ENCODE peak calls at places on chromosomes 1 and 21, in seven cellular contexts. One of them, this sample, is unnamed.

GRCh38 chr1:40802078-40803075 is 18.8 kb downstream of the KCNQ4 start:
- DNase-seq in HFFc6: no peak
- DNase-seq in IMR-90: peak; percentile 59
- DNase-seq in CD4-positive, alpha-beta T cell: peak; percentile 74
- DNase-seq in dorsolateral prefrontal cortex: no peak
- DNase-seq in fibroblast of mammary gland: peak; percentile 55
- DNase-seq in heart left ventricle: peak; percentile 90
- DNase-seq in this sample: peak; percentile 57

GRCh38 chr1:48471103-48471502 is 901 bp downstream of the SPATA6 start:
- DNase-seq in HFFc6: no peak
- DNase-seq in IMR-90: no peak
- DNase-seq in CD4-positive, alpha-beta T cell: no peak
- DNase-seq in dorsolateral prefrontal cortex: no peak
- DNase-seq in fibroblast of mammary gland: peak; percentile 19
- DNase-seq in heart left ventricle: no peak
- DNase-seq in this sample: no peak

GRCh38 chr1:29655945-29656866 is 419.9 kb downstream of the PTPRU start:
- DNase-seq in HFFc6: no peak
- DNase-seq in IMR-90: peak; percentile 16
- DNase-seq in CD4-positive, alpha-beta T cell: no peak
- DNase-seq in dorsolateral prefrontal cortex: no peak
- DNase-seq in fibroblast of mammary gland: no peak
- DNase-seq in heart left ventricle: no peak
- DNase-seq in this sample: peak; percentile 51

GRCh38 chr1:59364012-59364411 is 67.1 kb downstream of the FGGY start:
- DNase-seq in HFFc6: no peak
- DNase-seq in IMR-90: no peak
- DNase-seq in CD4-positive, alpha-beta T cell: no peak
- DNase-seq in dorsolateral prefrontal cortex: no peak
- DNase-seq in fibroblast of mammary gland: no peak
- DNase-seq in heart left ventricle: no peak
- DNase-seq in this sample: no peak

GRCh38 chr1:184388671-184389292 is 2.0 kb downstream of the C1orf21 start:
- DNase-seq in HFFc6: no peak
- DNase-seq in IMR-90: no peak
- DNase-seq in CD4-positive, alpha-beta T cell: no peak
- DNase-seq in dorsolateral prefrontal cortex: no peak
- DNase-seq in fibroblast of mammary gland: no peak
- DNase-seq in heart left ventricle: no peak
- DNase-seq in this sample: no peak

GRCh38 chr1:64864018-64864945 is 102.1 kb downstream of the JAK1 start:
- DNase-seq in HFFc6: no peak
- DNase-seq in IMR-90: no peak
- DNase-seq in CD4-positive, alpha-beta T cell: peak; percentile 27
- DNase-seq in dorsolateral prefrontal cortex: no peak
- DNase-seq in fibroblast of mammary gland: no peak
- DNase-seq in heart left ventricle: peak; percentile 77
- DNase-seq in this sample: no peak

GRCh38 chr1:157377216-157377821 is 175.0 kb downstream of the FCRL5 start:
- DNase-seq in HFFc6: peak; percentile 25
- DNase-seq in IMR-90: peak; percentile 6
- DNase-seq in CD4-positive, alpha-beta T cell: no peak
- DNase-seq in dorsolateral prefrontal cortex: no peak
- DNase-seq in fibroblast of mammary gland: peak; percentile 33
- DNase-seq in heart left ventricle: no peak
- DNase-seq in this sample: peak; percentile 56

GRCh38 chr1:96559707-96560588 is 161.6 kb upstream of the PTBP2 start:
- DNase-seq in HFFc6: peak; percentile 94
- DNase-seq in IMR-90: peak; percentile 99
- DNase-seq in CD4-positive, alpha-beta T cell: no peak
- DNase-seq in dorsolateral prefrontal cortex: no peak
- DNase-seq in fibroblast of mammary gland: peak; percentile 100
- DNase-seq in heart left ventricle: peak; percentile 45
- DNase-seq in this sample: no peak

GRCh38 chr1:85134583-85135455 is 66.0 kb downstream of the SYDE2 start:
- DNase-seq in HFFc6: peak; percentile 71
- DNase-seq in IMR-90: peak; percentile 86
- DNase-seq in CD4-positive, alpha-beta T cell: no peak
- DNase-seq in dorsolateral prefrontal cortex: no peak
- DNase-seq in fibroblast of mammary gland: peak; percentile 47
- DNase-seq in heart left ventricle: no peak
- DNase-seq in this sample: no peak

GRCh38 chr1:246126580-246126979 is 380.5 kb downstream of the SMYD3 start:
- DNase-seq in HFFc6: no peak
- DNase-seq in IMR-90: no peak
- DNase-seq in CD4-positive, alpha-beta T cell: no peak
- DNase-seq in dorsolateral prefrontal cortex: no peak
- DNase-seq in fibroblast of mammary gland: no peak
- DNase-seq in heart left ventricle: no peak
- DNase-seq in this sample: no peak

GRCh38 chr1:231337043-231337471 is 595 bp downstream of the EXOC8 start:
- DNase-seq in HFFc6: no peak
- DNase-seq in IMR-90: no peak
- DNase-seq in CD4-positive, alpha-beta T cell: no peak
- DNase-seq in dorsolateral prefrontal cortex: no peak
- DNase-seq in fibroblast of mammary gland: no peak
- DNase-seq in heart left ventricle: no peak
- DNase-seq in this sample: peak; percentile 71

GRCh38 chr1:225545649-225546048 is 107.3 kb downstream of the ENAH start:
- DNase-seq in HFFc6: no peak
- DNase-seq in IMR-90: no peak
- DNase-seq in CD4-positive, alpha-beta T cell: no peak
- DNase-seq in dorsolateral prefrontal cortex: no peak
- DNase-seq in fibroblast of mammary gland: no peak
- DNase-seq in heart left ventricle: no peak
- DNase-seq in this sample: no peak

GRCh38 chr1:83129107-83129506 is 869.8 kb downstream of the TTLL7 start:
- DNase-seq in HFFc6: no peak
- DNase-seq in IMR-90: no peak
- DNase-seq in CD4-positive, alpha-beta T cell: no peak
- DNase-seq in dorsolateral prefrontal cortex: no peak
- DNase-seq in fibroblast of mammary gland: no peak
- DNase-seq in heart left ventricle: no peak
- DNase-seq in this sample: no peak

GRCh38 chr1:10459185-10459584 is 9.4 kb downstream of the CORT start:
- DNase-seq in HFFc6: peak; percentile 72
- DNase-seq in IMR-90: peak; percentile 80
- DNase-seq in CD4-positive, alpha-beta T cell: no peak
- DNase-seq in dorsolateral prefrontal cortex: no peak
- DNase-seq in fibroblast of mammary gland: peak; percentile 79
- DNase-seq in heart left ventricle: no peak
- DNase-seq in this sample: no peak

GRCh38 chr1:78004719-78005346 is at the start of gene DNAJB4:
- DNase-seq in HFFc6: peak; percentile 98
- DNase-seq in IMR-90: peak; percentile 99
- DNase-seq in CD4-positive, alpha-beta T cell: peak; percentile 29
- DNase-seq in dorsolateral prefrontal cortex: no peak
- DNase-seq in fibroblast of mammary gland: peak; percentile 99
- DNase-seq in heart left ventricle: peak; percentile 80
- DNase-seq in this sample: no peak

GRCh38 chr1:116125761-116126160 is 14.6 kb downstream of the MAB21L3 start:
- DNase-seq in HFFc6: no peak
- DNase-seq in IMR-90: no peak
- DNase-seq in CD4-positive, alpha-beta T cell: no peak
- DNase-seq in dorsolateral prefrontal cortex: no peak
- DNase-seq in fibroblast of mammary gland: no peak
- DNase-seq in heart left ventricle: no peak
- DNase-seq in this sample: no peak

GRCh38 chr1:155339515-155340111 is 18.9 kb downstream of the RUSC1 start:
- DNase-seq in HFFc6: no peak
- DNase-seq in IMR-90: peak; percentile 63
- DNase-seq in CD4-positive, alpha-beta T cell: no peak
- DNase-seq in dorsolateral prefrontal cortex: no peak
- DNase-seq in fibroblast of mammary gland: no peak
- DNase-seq in heart left ventricle: no peak
- DNase-seq in this sample: no peak

GRCh38 chr1:188715566-188715965 is 1762.1 kb downstream of the BRINP3 start:
- DNase-seq in HFFc6: no peak
- DNase-seq in IMR-90: no peak
- DNase-seq in CD4-positive, alpha-beta T cell: no peak
- DNase-seq in dorsolateral prefrontal cortex: no peak
- DNase-seq in fibroblast of mammary gland: no peak
- DNase-seq in heart left ventricle: no peak
- DNase-seq in this sample: no peak

GRCh38 chr21:20424943-20425342 is 573.3 kb upstream of the NCAM2 start:
- DNase-seq in HFFc6: no peak
- DNase-seq in IMR-90: no peak
- DNase-seq in CD4-positive, alpha-beta T cell: no peak
- DNase-seq in dorsolateral prefrontal cortex: no peak
- DNase-seq in fibroblast of mammary gland: no peak
- DNase-seq in heart left ventricle: no peak
- DNase-seq in this sample: no peak

GRCh38 chr1:100354971-100355394 is 2.7 kb downstream of the CDC14A start:
- DNase-seq in HFFc6: no peak
- DNase-seq in IMR-90: peak; percentile 66
- DNase-seq in CD4-positive, alpha-beta T cell: no peak
- DNase-seq in dorsolateral prefrontal cortex: no peak
- DNase-seq in fibroblast of mammary gland: peak; percentile 15
- DNase-seq in heart left ventricle: no peak
- DNase-seq in this sample: no peak

GRCh38 chr1:100359139-100359538 is 6.8 kb downstream of the CDC14A start:
- DNase-seq in HFFc6: no peak
- DNase-seq in IMR-90: no peak
- DNase-seq in CD4-positive, alpha-beta T cell: no peak
- DNase-seq in dorsolateral prefrontal cortex: no peak
- DNase-seq in fibroblast of mammary gland: no peak
- DNase-seq in heart left ventricle: no peak
- DNase-seq in this sample: no peak

GRCh38 chr1:100361249-100362089 is 9.2 kb downstream of the CDC14A start:
- DNase-seq in HFFc6: no peak
- DNase-seq in IMR-90: no peak
- DNase-seq in CD4-positive, alpha-beta T cell: no peak
- DNase-seq in dorsolateral prefrontal cortex: no peak
- DNase-seq in fibroblast of mammary gland: no peak
- DNase-seq in heart left ventricle: no peak
- DNase-seq in this sample: no peak

GRCh38 chr1:100360790-100361232 is 8.5 kb downstream of the CDC14A start:
- DNase-seq in HFFc6: peak; percentile 12
- DNase-seq in IMR-90: peak; percentile 49
- DNase-seq in CD4-positive, alpha-beta T cell: no peak
- DNase-seq in dorsolateral prefrontal cortex: no peak
- DNase-seq in fibroblast of mammary gland: peak; percentile 47
- DNase-seq in heart left ventricle: peak; percentile 52
- DNase-seq in this sample: no peak

DNA sequence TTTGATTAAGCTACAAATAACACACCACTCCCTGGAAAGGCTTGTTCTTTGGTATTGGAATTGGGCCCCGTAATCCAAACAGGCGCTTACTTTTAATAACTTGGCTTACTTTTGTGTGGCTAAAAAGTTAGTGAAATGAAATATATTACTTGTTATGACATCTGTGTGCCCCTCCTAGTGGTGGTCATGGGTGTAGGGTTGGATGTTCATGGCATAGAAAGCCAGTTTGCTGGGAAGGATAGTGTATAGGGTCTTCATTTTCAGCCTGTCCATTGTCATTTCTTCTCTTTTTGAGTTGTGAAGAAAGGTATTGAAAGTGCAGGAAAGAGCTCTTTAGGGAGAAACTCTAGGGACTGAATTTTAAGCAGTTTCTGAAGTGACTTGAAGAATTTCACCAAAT is 5.9 kb downstream of the CDC14A start:
- DNase-seq in HFFc6: peak; percentile 7
- DNase-seq in IMR-90: no peak
- DNase-seq in CD4-positive, alpha-beta T cell: no peak
- DNase-seq in dorsolateral prefrontal cortex: no peak
- DNase-seq in fibroblast of mammary gland: peak; percentile 39
- DNase-seq in heart left ventricle: no peak
- DNase-seq in this sample: no peak
- TF ChIP-seq CTCF in HFFc6: peak; percentile 71
- TF ChIP-seq CTCF in IMR-90: peak; percentile 28
- TF ChIP-seq CTCF in CD4-positive, alpha-beta T cell: peak; percentile 54
- TF ChIP-seq CTCF in dorsolateral prefrontal cortex: no peak
- TF ChIP-seq CTCF in fibroblast of mammary gland: peak; percentile 50
- TF ChIP-seq CTCF in heart left ventricle: no peak
- TF ChIP-seq CTCF in this sample: peak; percentile 60

GRCh38 chr1:35857830-35858229 is 25.2 kb upstream of the AGO1 start:
- DNase-seq in HFFc6: peak; percentile 13
- DNase-seq in IMR-90: peak; percentile 21
- DNase-seq in CD4-positive, alpha-beta T cell: no peak
- DNase-seq in dorsolateral prefrontal cortex: no peak
- DNase-seq in fibroblast of mammary gland: peak; percentile 35
- DNase-seq in heart left ventricle: no peak
- DNase-seq in this sample: no peak
- TF ChIP-seq CTCF in HFFc6: peak; percentile 55
- TF ChIP-seq CTCF in IMR-90: peak; percentile 29
- TF ChIP-seq CTCF in CD4-positive, alpha-beta T cell: no peak
- TF ChIP-seq CTCF in dorsolateral prefrontal cortex: peak; percentile 24
- TF ChIP-seq CTCF in fibroblast of mammary gland: peak; percentile 25
- TF ChIP-seq CTCF in heart left ventricle: no peak
- TF ChIP-seq CTCF in this sample: no peak

GRCh38 chr1:202004711-202005110 is 5.7 kb upstream of the ELF3 start:
- DNase-seq in HFFc6: no peak
- DNase-seq in IMR-90: no peak
- DNase-seq in CD4-positive, alpha-beta T cell: no peak
- DNase-seq in dorsolateral prefrontal cortex: no peak
- DNase-seq in fibroblast of mammary gland: no peak
- DNase-seq in heart left ventricle: no peak
- DNase-seq in this sample: no peak

GRCh38 chr1:202002447-202002846 is 7.9 kb upstream of the ELF3 start:
- DNase-seq in HFFc6: no peak
- DNase-seq in IMR-90: no peak
- DNase-seq in CD4-positive, alpha-beta T cell: no peak
- DNase-seq in dorsolateral prefrontal cortex: no peak
- DNase-seq in fibroblast of mammary gland: no peak
- DNase-seq in heart left ventricle: no peak
- DNase-seq in this sample: no peak

GRCh38 chr1:202007703-202008489 is 2.5 kb upstream of the ELF3 start:
- DNase-seq in HFFc6: peak; percentile 28
- DNase-seq in IMR-90: no peak
- DNase-seq in CD4-positive, alpha-beta T cell: no peak
- DNase-seq in dorsolateral prefrontal cortex: no peak
- DNase-seq in fibroblast of mammary gland: no peak
- DNase-seq in heart left ventricle: no peak
- DNase-seq in this sample: no peak

GRCh38 chr1:202007279-202007678 is 3.1 kb upstream of the ELF3 start:
- DNase-seq in HFFc6: no peak
- DNase-seq in IMR-90: no peak
- DNase-seq in CD4-positive, alpha-beta T cell: no peak
- DNase-seq in dorsolateral prefrontal cortex: no peak
- DNase-seq in fibroblast of mammary gland: no peak
- DNase-seq in heart left ventricle: no peak
- DNase-seq in this sample: no peak

DNA sequence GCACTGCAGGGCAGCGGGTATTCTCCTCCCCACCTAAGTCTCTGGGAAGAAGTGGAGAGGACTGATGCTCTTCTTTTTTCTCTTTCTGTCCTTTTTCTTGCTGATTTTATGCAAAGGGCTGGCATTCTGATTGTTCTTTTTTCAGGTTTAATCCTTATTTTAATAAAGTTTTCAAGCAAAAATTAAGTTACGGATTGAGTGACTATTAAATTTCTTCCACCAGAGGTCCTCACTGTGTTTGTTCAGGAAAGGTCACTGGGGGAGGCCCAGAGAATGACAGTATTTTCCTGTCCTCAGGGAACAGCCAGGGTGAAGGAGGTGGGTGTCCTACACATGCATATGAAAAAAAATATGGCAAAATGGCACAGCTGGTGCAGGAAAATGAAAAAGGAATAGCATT is 4.4 kb upstream of the ELF3 start:
- DNase-seq in HFFc6: peak; percentile 29
- DNase-seq in IMR-90: no peak
- DNase-seq in CD4-positive, alpha-beta T cell: no peak
- DNase-seq in dorsolateral prefrontal cortex: no peak
- DNase-seq in fibroblast of mammary gland: peak; percentile 37
- DNase-seq in heart left ventricle: no peak
- DNase-seq in this sample: no peak
- TF ChIP-seq CTCF in HFFc6: peak; percentile 78
- TF ChIP-seq CTCF in IMR-90: peak; percentile 52
- TF ChIP-seq CTCF in CD4-positive, alpha-beta T cell: no peak
- TF ChIP-seq CTCF in dorsolateral prefrontal cortex: peak; percentile 21
- TF ChIP-seq CTCF in fibroblast of mammary gland: peak; percentile 34
- TF ChIP-seq CTCF in heart left ventricle: peak; percentile 21
- TF ChIP-seq CTCF in this sample: peak; percentile 18

GRCh38 chr21:34073032-34073748 is at the start of the genes MRPS6 and SLC5A3:
- DNase-seq in HFFc6: peak; percentile 81
- DNase-seq in IMR-90: peak; percentile 81
- DNase-seq in CD4-positive, alpha-beta T cell: peak; percentile 67
- DNase-seq in dorsolateral prefrontal cortex: peak; percentile 84
- DNase-seq in fibroblast of mammary gland: peak; percentile 74
- DNase-seq in heart left ventricle: peak; percentile 88
- DNase-seq in this sample: peak; percentile 87
- TF ChIP-seq CTCF in HFFc6: no peak
- TF ChIP-seq CTCF in IMR-90: peak; percentile 26
- TF ChIP-seq CTCF in CD4-positive, alpha-beta T cell: no peak
- TF ChIP-seq CTCF in dorsolateral prefrontal cortex: no peak
- TF ChIP-seq CTCF in fibroblast of mammary gland: no peak
- TF ChIP-seq CTCF in heart left ventricle: no peak
- TF ChIP-seq CTCF in this sample: peak; percentile 33

This sample was measured in glutamatergic neuron.